ENCODE peak calls at places on chromosomes 4 and X, in seven cellular contexts. T is upper lobe of right lung, I is prostate gland, O is H9, L is type B pancreatic cell, E is keratinocyte, C is glutamatergic neuron. Q is an unnamed sample.

GRCh38 chr4:60432911-60433310 is 767.2 kb upstream of the ADGRL3 start:
- DNase-seq in T (no peak), I (no peak), O (no peak), L (no peak), E (no peak), C (no peak), Q (no peak)

GRCh38 chr4:144591401-144591800 is 54.6 kb upstream of the HHIP start:
- DNase-seq in T (no peak), I (no peak), O (no peak), L (no peak), E (no peak), C (no peak), Q (no peak)

GRCh38 chr4:67035501-67035900 is 509.8 kb downstream of the CENPC start:
- DNase-seq in T (no peak), I (peak), O (no peak), L (no peak), E (peak), C (no peak), Q (no peak)

GRCh38 chr4:70754470-70754869 is 32.7 kb downstream of the RUFY3 start:
- DNase-seq in T (no peak), I (no peak), O (no peak), L (no peak), E (no peak), C (no peak), Q (no peak)

GRCh38 chr4:122480023-122480422 is 23.5 kb upstream of the IL2 start:
- DNase-seq in T (no peak), I (no peak), O (no peak), L (no peak), E (no peak), C (no peak), Q (no peak)

GRCh38 chr4:171157462-171158082 is 655.6 kb upstream of the GALNTL6 start:
- DNase-seq in T (no peak), I (no peak), O (peak), L (no peak), E (no peak), C (no peak), Q (no peak)

GRCh38 chr4:26724522-26724921 is 136.1 kb upstream of the STIM2 start:
- DNase-seq in T (no peak), I (no peak), O (no peak), L (no peak), E (no peak), C (no peak), Q (no peak)

GRCh38 chr4:31467781-31468180 is 747.6 kb downstream of the PCDH7 start:
- DNase-seq in T (no peak), I (no peak), O (no peak), L (no peak), E (no peak), C (no peak), Q (no peak)

GRCh38 chr4:38759077-38759789 is 23.6 kb downstream of the TLR10 start:
- DNase-seq in T (no peak), I (peak), O (peak), L (no peak), E (no peak), C (peak), Q (no peak)

GRCh38 chr4:99149620-99150019 is 5.5 kb upstream of the ADH4 start:
- DNase-seq in T (no peak), I (no peak), O (no peak), L (no peak), E (no peak), C (no peak), Q (no peak)

GRCh38 chrX:96684339-96685204 is at the start of gene DIAPH2:
- DNase-seq in T (peak), I (peak), O (peak), L (peak), E (peak), C (peak), Q (peak)

GRCh38 chrX:1031521-1032430 is 180.7 kb downstream of the CRLF2 start:
- DNase-seq in T (peak), I (no peak), O (peak), L (no peak), E (no peak), C (no peak), Q (no peak)

GRCh38 chr4:4339504-4340085 is 47.3 kb upstream of the NSG1 start:
- DNase-seq in T (no peak), I (no peak), O (no peak), L (no peak), E (no peak), C (no peak), Q (no peak)

GRCh38 chr4:704198-704891 is 1.3 kb upstream of the PCGF3 start:
- DNase-seq in T (no peak), I (no peak), O (no peak), L (no peak), E (no peak), C (no peak), Q (peak)

GRCh38 chr4:94889523-94889922 is 131.8 kb downstream of the BMPR1B start:
- DNase-seq in T (no peak), I (no peak), O (no peak), L (no peak), E (no peak), C (no peak), Q (no peak)

GRCh38 chrX:100654256-100654655 is 10.3 kb downstream of the SRPX2 start:
- DNase-seq in T (no peak), I (no peak), O (peak), L (no peak), E (no peak), C (no peak), Q (no peak)
- TF ChIP-seq CTCF in T (no peak), I (no peak), O (peak), L (no peak), E (peak), C (no peak), Q (peak)

GRCh38 chr4:141302926-141303325 is 82.2 kb downstream of the ZNF330 start:
- DNase-seq in T (no peak), I (no peak), O (no peak), L (no peak), E (no peak), C (no peak), Q (no peak)
- TF ChIP-seq CTCF in T (no peak), I (no peak), O (no peak), L (no peak), E (no peak), C (no peak), Q (no peak)

GRCh38 chr4:102541708-102542107 is 40.5 kb downstream of the NFKB1 start:
- DNase-seq in T (no peak), I (no peak), O (peak), L (no peak), E (no peak), C (peak), Q (no peak)
- TF ChIP-seq CTCF in T (no peak), I (no peak), O (peak), L (no peak), E (peak), C (no peak), Q (no peak)

GRCh38 chr4:126595643-126596042 is 1037.1 kb upstream of the INTU start:
- DNase-seq in T (no peak), I (no peak), O (no peak), L (no peak), E (no peak), C (no peak), Q (no peak)

GRCh38 chr4:126591583-126591982 is 1041.2 kb upstream of the INTU start:
- DNase-seq in T (no peak), I (no peak), O (no peak), L (no peak), E (no peak), C (no peak), Q (no peak)

GRCh38 chr4:126593626-126594025 is 1039.1 kb upstream of the INTU start:
- DNase-seq in T (no peak), I (no peak), O (no peak), L (no peak), E (no peak), C (no peak), Q (no peak)

GRCh38 chr4:126592088-126592487 is 1040.7 kb upstream of the INTU start:
- DNase-seq in T (no peak), I (no peak), O (no peak), L (no peak), E (no peak), C (no peak), Q (no peak)
- TF ChIP-seq CTCF in T (peak), I (peak), O (peak), L (peak), E (peak), C (peak), Q (peak)

DNA sequence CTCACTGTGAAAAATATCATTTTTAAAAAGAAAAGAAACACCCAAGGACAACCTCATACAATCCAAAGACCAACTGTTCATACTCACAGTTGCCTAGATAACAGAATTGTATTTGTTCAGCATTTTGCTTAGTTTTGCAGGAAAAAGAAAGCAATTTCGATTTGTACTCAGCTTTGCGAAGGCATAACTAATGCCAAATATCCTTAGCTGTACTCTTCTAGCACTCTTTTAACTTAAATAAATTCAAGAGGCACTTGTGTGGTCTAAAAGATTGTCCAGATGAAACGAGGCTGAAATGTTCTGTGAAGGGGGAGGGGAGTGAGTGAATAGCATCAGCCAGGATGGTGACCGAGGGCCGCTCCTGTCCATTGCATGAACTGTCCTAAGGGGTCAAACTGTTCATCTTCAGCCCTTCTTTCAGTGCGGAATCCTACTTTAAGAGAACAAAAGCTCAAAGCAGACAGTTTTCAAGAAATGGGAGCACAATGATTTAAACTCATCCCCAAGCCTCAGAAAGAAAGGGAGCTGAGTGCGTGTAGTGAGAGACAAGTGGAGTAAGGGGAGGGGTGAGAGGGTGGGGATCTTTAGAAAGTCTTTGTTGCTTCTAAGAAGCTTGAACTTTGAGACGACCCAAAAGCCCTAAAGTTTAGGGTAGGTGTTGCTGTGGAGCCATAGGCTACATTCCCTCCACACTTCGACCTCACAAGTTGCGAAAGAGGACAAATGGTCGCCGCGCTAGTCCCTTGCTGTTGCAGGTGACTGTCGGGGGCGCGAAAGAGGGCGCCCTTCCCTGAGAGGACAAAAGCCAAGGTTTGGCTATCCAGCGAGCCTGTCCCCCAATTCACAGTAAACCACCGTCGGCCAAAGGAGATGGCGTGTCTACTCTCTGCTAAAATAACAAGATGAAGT is 4.0 kb upstream of the NEUROG2 start:
- DNase-seq in T (no peak), I (no peak), O (peak), L (no peak), E (no peak), C (peak), Q (no peak)
- TF ChIP-seq CTCF in T (no peak), I (no peak), O (peak), L (no peak), E (no peak), C (no peak), Q (no peak)

DNA sequence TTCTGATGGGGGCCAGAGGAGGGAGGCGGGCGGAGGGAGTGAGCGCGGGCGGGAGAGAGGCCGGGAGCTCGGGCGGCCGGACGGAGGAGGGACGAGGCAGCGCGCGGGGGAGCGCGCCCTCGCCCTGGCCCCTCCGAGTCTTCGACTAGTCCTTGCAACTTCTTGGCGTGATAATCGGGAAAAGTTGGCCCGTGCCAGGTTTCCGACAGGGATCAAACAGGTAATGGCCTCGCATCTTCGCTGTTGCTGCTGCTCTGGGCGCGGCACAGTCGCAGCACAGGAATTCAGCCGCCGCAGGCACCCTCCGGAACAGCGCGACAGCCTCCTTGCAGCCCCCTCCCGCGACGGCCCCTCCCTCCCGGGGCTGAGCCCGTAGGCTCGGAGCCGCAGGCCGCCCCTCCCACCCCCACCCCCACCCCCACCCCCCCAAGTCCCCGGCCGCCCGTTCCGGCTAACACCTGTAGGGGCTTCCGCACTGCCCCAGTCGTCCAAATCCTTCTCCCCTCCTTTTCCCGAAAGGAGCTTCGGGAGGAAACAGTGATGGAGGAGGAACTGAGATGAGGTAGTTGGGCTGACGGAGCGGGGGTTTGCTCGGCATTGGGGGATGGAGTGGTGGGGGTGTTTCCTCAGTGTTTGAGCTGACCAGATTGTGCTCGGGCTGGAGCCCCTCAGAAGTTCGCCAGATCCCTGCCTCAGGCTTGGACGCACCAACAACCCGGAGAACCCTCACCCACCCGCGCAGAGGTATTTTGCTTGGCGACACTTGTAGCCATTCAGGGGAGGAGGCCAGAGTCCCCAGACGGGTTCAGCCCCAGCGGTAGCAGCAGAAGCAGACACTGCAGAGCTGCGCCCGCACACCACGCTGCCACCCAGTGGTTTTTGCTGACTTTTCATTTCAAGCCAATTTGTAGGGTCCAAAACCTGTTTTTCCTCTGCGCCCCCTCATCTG is at the start of gene FGF13:
- DNase-seq in T (peak), I (peak), O (peak), L (no peak), E (no peak), C (peak), Q (no peak)
- TF ChIP-seq CTCF in T (peak), I (peak), O (peak), L (peak), E (no peak), C (no peak), Q (no peak)

Q was measured in osteocyte.